ENCODE peak calls at places on chromosomes 3 and 15, in four cellular contexts. P is glutamatergic neuron, G is AG04450, K is cardiac muscle cell. Z is an unnamed sample.
A peak's percentile ranks its signal among the peaks of the same experiment; 100 is the strongest.

GRCh38 chr15:51837784-51838183 is 8.3 kb downstream of the TMOD3 start:
- DNase-seq in P (no peak), G (no peak), K (no peak), Z (no peak)

GRCh38 chr15:99424978-99425665 is 140.7 kb upstream of the MEF2A start:
- DNase-seq in P (peak; percentile 14), G (peak; percentile 62), K (peak; percentile 46), Z (peak; percentile 19)

GRCh38 chr3:8857720-8858367 is 88.4 kb upstream of the OXTR start:
- DNase-seq in P (no peak), G (no peak), K (no peak), Z (no peak)

GRCh38 chr15:60713096-60714084 is 234.4 kb upstream of the ICE2 start:
- DNase-seq in P (no peak), G (peak; percentile 16), K (no peak), Z (no peak)

GRCh38 chr3:129723558-129724324 is 117.3 kb upstream of the PLXND1 start:
- DNase-seq in P (no peak), G (peak; percentile 68), K (peak; percentile 28), Z (no peak)

GRCh38 chr3:75224419-75224818 is 439.7 kb upstream of the FRG2C start:
- DNase-seq in P (no peak), G (no peak), K (no peak), Z (no peak)

GRCh38 chr3:29758108-29759020 is 477.5 kb downstream of the RBMS3 start:
- DNase-seq in P (no peak), G (peak; percentile 50), K (no peak), Z (no peak)

GRCh38 chr3:52014613-52015012 is 18.9 kb upstream of the RPL29 start:
- DNase-seq in P (no peak), G (no peak), K (peak; percentile 66), Z (no peak)

GRCh38 chr3:10169000-10169496 is 4.3 kb downstream of the IRAK2 start:
- DNase-seq in P (no peak), G (no peak), K (no peak), Z (no peak)

GRCh38 chr3:112646623-112647022 is 5.7 kb upstream of the CCDC80 start:
- DNase-seq in P (no peak), G (no peak), K (no peak), Z (no peak)

GRCh38 chr3:195040773-195041520 is 230.0 kb downstream of the XXYLT1 start:
- DNase-seq in P (no peak), G (no peak), K (no peak), Z (no peak)

GRCh38 chr3:194739498-194740284 is 54.0 kb downstream of the FAM43A start:
- DNase-seq in P (no peak), G (no peak), K (no peak), Z (no peak)

GRCh38 chr3:160409812-160410610 is 10.6 kb downstream of the SMC4 start:
- DNase-seq in P (no peak), G (no peak), K (no peak), Z (no peak)

GRCh38 chr3:149004622-149005021 is 13.3 kb downstream of the GYG1 start:
- DNase-seq in P (no peak), G (no peak), K (no peak), Z (no peak)

GRCh38 chr15:63870403-63871209 is 36.9 kb upstream of the HERC1 start:
- DNase-seq in P (no peak), G (peak; percentile 54), K (peak; percentile 93), Z (no peak)

GRCh38 chr3:169964176-169964575 is 2.4 kb upstream of the SEC62 start:
- DNase-seq in P (no peak), G (no peak), K (no peak), Z (no peak)

GRCh38 chr3:127043041-127043641 is 60.2 kb downstream of the PLXNA1 start:
- DNase-seq in P (no peak), G (no peak), K (no peak), Z (no peak)

GRCh38 chr3:132721479-132722164 is 587 bp downstream of the NPHP3 start:
- DNase-seq in P (peak; percentile 78), G (no peak), K (peak; percentile 85), Z (no peak)

GRCh38 chr3:100941046-100941445 is 52.2 kb downstream of the ABI3BP start:
- DNase-seq in P (no peak), G (no peak), K (no peak), Z (no peak)

GRCh38 chr15:65303687-65304392 is 637 bp upstream of the RNU5B-1 start:
- DNase-seq in P (no peak), G (peak; percentile 18), K (peak; percentile 55), Z (peak; percentile 38)

GRCh38 chr3:47194994-47195393 is 31.1 kb upstream of the SETD2 start:
- DNase-seq in P (no peak), G (no peak), K (no peak), Z (no peak)

GRCh38 chr15:69194854-69195253 is 34.4 kb downstream of the GLCE start:
- DNase-seq in P (no peak), G (no peak), K (peak; percentile 49), Z (no peak)

GRCh38 chr3:56700136-56700535 is 17.1 kb upstream of the TASOR start:
- DNase-seq in P (no peak), G (no peak), K (no peak), Z (no peak)

GRCh38 chr3:43866529-43867353 is 176.0 kb downstream of the ABHD5 start:
- DNase-seq in P (no peak), G (peak; percentile 59), K (no peak), Z (no peak)

GRCh38 chr3:79040701-79041100 is 727.1 kb downstream of the ROBO1 start:
- DNase-seq in P (no peak), G (peak; percentile 23), K (no peak), Z (no peak)

GRCh38 chr3:11532865-11533490 is 110.7 kb downstream of the VGLL4 start:
- DNase-seq in P (no peak), G (no peak), K (no peak), Z (no peak)

GRCh38 chr3:150408232-150409124 is at the start of gene TSC22D2:
- DNase-seq in P (peak; percentile 97), G (peak; percentile 79), K (peak; percentile 96), Z (peak; percentile 99)

GRCh38 chr3:182482692-182483091 is 310.6 kb upstream of the ATP11B start:
- DNase-seq in P (no peak), G (no peak), K (no peak), Z (no peak)

GRCh38 chr3:108414007-108414406 is 96.4 kb downstream of the MYH15 start:
- DNase-seq in P (no peak), G (no peak), K (no peak), Z (no peak)

GRCh38 chr3:40574661-40575060 is 49.9 kb downstream of the ZNF621 start:
- DNase-seq in P (no peak), G (no peak), K (no peak), Z (no peak)

GRCh38 chr3:191379473-191379872 is 49.1 kb upstream of the UTS2B start:
- DNase-seq in P (no peak), G (no peak), K (no peak), Z (no peak)
- TF ChIP-seq CTCF in P (no peak), G (no peak), K (no peak), Z (no peak)

GRCh38 chr3:177521305-177521704 is 324.0 kb upstream of the TBL1XR1 start:
- DNase-seq in P (no peak), G (no peak), K (no peak), Z (no peak)
- TF ChIP-seq CTCF in P (no peak), G (no peak), K (no peak), Z (no peak)

GRCh38 chr3:45002139-45002660 is 23.9 kb upstream of the CLEC3B start:
- DNase-seq in P (no peak), G (no peak), K (no peak), Z (no peak)

GRCh38 chr3:45002680-45003079 is 23.4 kb upstream of the CLEC3B start:
- DNase-seq in P (no peak), G (no peak), K (no peak), Z (no peak)

GRCh38 chr3:45000823-45001222 is 24.8 kb downstream of the EXOSC7 start:
- DNase-seq in P (no peak), G (no peak), K (no peak), Z (no peak)

GRCh38 chr3:45003406-45003805 is 22.7 kb upstream of the CLEC3B start:
- DNase-seq in P (no peak), G (no peak), K (no peak), Z (no peak)

DNA sequence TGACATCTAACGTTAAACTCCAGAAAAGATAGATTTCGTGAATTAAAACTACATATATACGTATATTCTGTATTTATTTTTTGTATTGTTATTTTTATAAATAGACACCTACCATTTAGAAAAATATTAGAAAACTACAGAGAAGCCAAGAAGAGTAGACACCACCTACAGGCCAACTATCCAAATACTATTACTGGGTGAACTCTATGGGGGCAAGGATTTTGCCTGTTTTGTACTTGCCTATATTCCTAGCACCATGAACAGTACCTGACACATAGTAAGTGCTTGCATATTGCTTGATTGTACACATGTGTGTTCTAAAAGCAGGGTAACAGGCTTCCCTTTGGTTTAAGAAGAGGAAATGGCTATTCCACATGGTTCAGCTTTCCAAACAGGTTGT is 24.4 kb upstream of the CLEC3B start:
- DNase-seq in P (no peak), G (no peak), K (no peak), Z (no peak)
- TF ChIP-seq CTCF in P (no peak), G (peak; percentile 13), K (no peak), Z (no peak)

DNA sequence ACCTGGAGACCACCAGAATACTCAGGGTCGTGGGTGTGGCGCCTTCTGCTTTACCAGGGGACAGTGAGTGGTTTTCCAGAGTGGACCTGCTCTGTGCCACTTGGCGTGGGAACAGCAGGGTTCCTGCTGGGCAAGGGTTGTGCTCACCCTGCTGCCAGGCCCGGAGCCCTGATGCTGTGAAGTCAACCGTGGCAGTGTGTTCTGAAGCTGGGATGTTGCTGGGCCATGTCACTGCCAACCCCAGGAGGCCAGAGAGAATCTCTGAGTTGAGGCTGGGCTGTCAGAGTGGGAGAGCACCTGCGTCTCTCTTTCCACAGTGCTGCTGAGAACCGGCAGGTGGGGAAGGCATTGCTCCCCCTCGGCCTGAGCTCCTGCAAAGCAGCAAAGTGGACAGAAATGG is 48.7 kb downstream of the FBLN2 start:
- DNase-seq in P (no peak), G (no peak), K (no peak), Z (no peak)
- TF ChIP-seq CTCF in P (no peak), G (no peak), K (no peak), Z (no peak)

DNA sequence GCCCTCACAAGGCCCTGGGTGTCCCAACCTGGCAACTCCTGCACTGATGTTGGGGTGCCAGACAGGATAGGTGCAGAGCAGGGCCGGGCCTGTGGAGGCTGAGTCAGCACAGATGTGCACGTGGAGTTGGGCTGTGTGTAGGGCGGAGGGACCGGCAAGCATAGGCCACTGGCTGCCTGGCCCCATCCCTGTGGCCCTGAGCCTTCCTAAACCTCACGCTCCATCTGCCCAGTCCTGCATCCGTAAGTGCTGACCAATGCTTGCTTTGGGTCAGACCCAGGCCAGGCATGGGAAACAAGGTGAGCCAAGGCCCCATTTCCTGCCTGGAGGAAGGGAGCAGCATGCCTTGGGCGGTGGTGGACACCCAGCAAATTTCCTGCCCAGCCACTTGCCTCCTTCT is 5.8 kb upstream of the IQSEC1 start:
- DNase-seq in P (no peak), G (no peak), K (no peak), Z (no peak)
- TF ChIP-seq CTCF in P (no peak), G (no peak), K (no peak), Z (no peak)

Z was measured in activated B cell treated with CpG ODN at 0.5 μM for 24 hours.